ENCODE peak calls at places on chromosomes 3 and 15, in four cellular contexts. F, I, A and G are unnamed samples. For H3K36me3, the result is how much of the 10 kb centered on the place peaks cover.

GRCh38 chr15:26323564-26323963 is 449.3 kb downstream of the GABRB3 start:
- DNase-seq in F (no peak), A (no peak), I (no peak), G (no peak)

GRCh38 chr3:72960812-72961518 is 35.6 kb upstream of the PPP4R2 start:
- DNase-seq in I (no peak), A (no peak), F (no peak), G (no peak)

GRCh38 chr15:31805090-31805662 is 225.1 kb upstream of the CHRNA7 start:
- DNase-seq in I (no peak), A (no peak), F (no peak), G (no peak)

GRCh38 chr15:45203182-45203581 is 15.4 kb upstream of the SHF start:
- DNase-seq in A (no peak), I (no peak), F (no peak), G (no peak)

GRCh38 chr3:8494332-8494731 is 7.3 kb upstream of the LMCD1 start:
- DNase-seq in I (no peak), A (no peak), F (no peak), G (no peak)

GRCh38 chr3:46163551-46163981 is 44.5 kb downstream of the CCR1 start:
- DNase-seq in I (peak), A (no peak), F (no peak), G (no peak)

GRCh38 chr15:70192490-70192889 is 94.8 kb upstream of the TLE3 start:
- DNase-seq in I (no peak), F (no peak), A (no peak), G (no peak)

GRCh38 chr15:77504310-77504709 is 83.6 kb downstream of the HMG20A start:
- DNase-seq in F (no peak), I (no peak), A (no peak), G (peak)

GRCh38 chr3:71825551-71826283 is 40.8 kb upstream of the PROK2 start:
- DNase-seq in F (no peak), I (no peak), A (no peak), G (no peak)

GRCh38 chr15:66959066-66959465 is 106.3 kb upstream of the SMAD3 start:
- DNase-seq in I (no peak), F (no peak), A (no peak), G (no peak)

GRCh38 chr3:66693461-66693912 is 192.7 kb upstream of the LRIG1 start:
- DNase-seq in A (peak), F (no peak), I (no peak), G (peak)

GRCh38 chr3:151838574-151839312 is 24.8 kb downstream of the AADAC start:
- DNase-seq in F (peak), I (peak), A (no peak), G (peak)

GRCh38 chr3:142498397-142499180 is 50.8 kb upstream of the XRN1 start:
- DNase-seq in F (no peak), I (no peak), A (no peak), G (no peak)
- H3K36me3 ChIP-seq in F (under half), I (under half), A (under half), G (under half)

GRCh38 chr3:183728204-183728603 is 30.6 kb downstream of the YEATS2 start:
- DNase-seq in F (no peak), A (no peak), I (no peak), G (no peak)
- H3K36me3 ChIP-seq in F (under half), A (under half), I (under half), G (half or more)

GRCh38 chr15:59313703-59314332 is 58.9 kb downstream of the MYO1E start:
- DNase-seq in A (peak), I (no peak), F (no peak), G (peak)
- H3K36me3 ChIP-seq in A (under half), I (under half), F (under half), G (under half)

DNA sequence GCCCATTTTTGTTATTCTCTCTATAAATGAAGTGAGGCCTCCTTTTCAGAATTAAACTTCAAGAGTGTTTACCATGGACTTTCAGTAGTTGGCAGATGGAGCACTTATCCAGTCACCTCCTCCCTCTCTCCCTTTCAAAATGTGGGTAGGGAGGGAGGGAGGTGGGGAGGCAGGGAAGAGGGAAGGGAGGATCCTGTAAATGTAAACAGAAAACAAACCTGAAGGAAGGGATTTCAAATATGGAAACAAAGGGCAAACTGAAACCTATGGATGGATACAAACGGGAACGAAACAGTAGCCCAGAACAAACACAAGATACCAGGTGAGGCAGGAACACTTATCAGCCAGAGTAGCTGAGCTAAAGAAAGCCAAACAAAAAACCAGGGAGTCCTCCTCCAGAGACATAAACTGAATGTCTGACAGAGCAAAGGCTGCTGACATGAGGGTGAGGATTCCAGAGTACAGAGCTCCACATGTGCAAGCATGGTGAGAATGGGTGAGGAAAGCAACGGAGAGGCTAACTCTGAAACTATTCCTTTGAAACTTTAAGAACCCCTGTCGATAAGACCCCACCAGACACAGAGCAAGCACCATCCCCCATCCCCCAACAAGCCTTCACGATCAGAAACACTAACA is 41.0 kb upstream of the GP5 start:
- DNase-seq in I (no peak), A (no peak), F (no peak), G (no peak)
- H3K36me3 ChIP-seq in I (half or more), A (under half), F (under half), G (half or more)

GRCh38 chr3:172056416-172056815 is 17.0 kb downstream of the FNDC3B start:
- DNase-seq in F (no peak), I (no peak), A (no peak), G (no peak)
- H3K36me3 ChIP-seq in F (under half), I (under half), A (under half), G (under half)

DNA sequence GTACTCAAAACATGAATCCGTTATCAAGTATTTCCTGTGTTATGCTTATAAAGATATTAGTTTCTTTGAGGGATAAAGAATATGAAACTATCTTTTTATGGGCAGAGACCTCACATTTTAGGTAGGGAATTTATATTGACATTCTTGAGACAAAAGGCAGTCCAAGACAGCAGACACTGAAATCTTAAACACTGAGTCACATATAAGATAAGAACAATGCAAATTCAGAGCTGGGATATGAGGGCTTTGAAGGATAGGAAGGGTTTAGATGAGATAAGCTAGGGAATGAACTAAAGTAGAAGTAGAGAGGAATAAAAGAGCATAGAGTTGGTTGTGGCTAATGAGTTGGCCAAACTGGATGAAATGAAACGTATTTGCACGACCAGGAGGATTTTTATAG is 58.4 kb downstream of the ASTE1 start:
- DNase-seq in F (no peak), A (no peak), I (no peak), G (no peak)
- H3K36me3 ChIP-seq in F (under half), A (under half), I (under half), G (under half)

DNA sequence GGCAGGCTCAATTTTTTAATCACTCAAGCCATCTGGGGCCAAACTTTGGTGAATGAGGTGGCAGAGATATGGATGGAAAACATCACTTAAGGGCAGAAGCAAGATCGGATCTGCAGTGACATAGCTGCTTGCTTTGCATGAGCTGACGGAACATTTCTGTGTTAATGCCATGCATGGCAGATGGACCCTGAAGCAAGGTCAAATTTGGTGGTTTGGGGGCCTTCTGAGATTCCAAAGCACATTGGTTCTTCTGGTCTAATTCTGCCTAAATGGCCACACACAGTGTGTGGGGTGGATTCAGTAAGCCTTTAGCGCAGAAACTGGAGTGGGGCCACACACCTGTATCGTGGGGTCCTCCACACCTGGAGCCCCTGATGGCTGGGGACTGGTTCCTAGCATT is 38.3 kb upstream of the BCL2L10 start:
- DNase-seq in I (no peak), A (no peak), F (no peak), G (no peak)
- H3K36me3 ChIP-seq in I (under half), A (under half), F (under half), G (under half)